ENCODE peak calls at places on chromosomes 2 and 18, in four cellular contexts. F is heart right ventricle, N is astrocyte, A is left ventricle myocardium inferior. H is an unnamed sample.
A peak's percentile ranks its signal among the peaks of the same experiment; 100 is the strongest.

GRCh38 chr2:239928457-239929350 is 96.4 kb downstream of the NDUFA10 start:
- DNase-seq in F (peak; percentile 5), N (no peak), A (peak; percentile 13), H (no peak)

GRCh38 chr2:86393521-86394490 is 47.4 kb upstream of the KDM3A start:
- DNase-seq in F (peak; percentile 41), N (peak; percentile 48), A (peak; percentile 30), H (peak; percentile 41)

GRCh38 chr2:160388464-160389263 is 104.9 kb downstream of the RBMS1 start:
- DNase-seq in F (peak; percentile 59), N (no peak), A (no peak), H (no peak)

GRCh38 chr18:74288730-74289129 is 3.0 kb downstream of the CYB5A start:
- DNase-seq in F (no peak), N (no peak), A (no peak), H (no peak)

GRCh38 chr2:207258191-207258991 is 92.6 kb upstream of the KLF7 start:
- DNase-seq in F (peak; percentile 71), N (peak; percentile 100), A (peak; percentile 25), H (peak; percentile 98)

GRCh38 chr2:147026664-147027278 is 818.1 kb upstream of the ACVR2A start:
- DNase-seq in F (no peak), N (peak; percentile 91), A (no peak), H (peak; percentile 89)

GRCh38 chr18:22683196-22683676 is 249.9 kb upstream of the RBBP8 start:
- DNase-seq in F (peak; percentile 66), N (peak; percentile 96), A (peak; percentile 47), H (no peak)

GRCh38 chr18:59696311-59697235 is 650 bp downstream of the CCBE1 start:
- DNase-seq in F (no peak), N (peak; percentile 59), A (peak; percentile 15), H (peak; percentile 53)

GRCh38 chr2:7405861-7406715 is 488.9 kb downstream of the RNF144A start:
- DNase-seq in F (peak; percentile 29), N (no peak), A (no peak), H (no peak)

GRCh38 chr2:217162533-217162932 is 302.7 kb upstream of the TNP1 start:
- DNase-seq in F (peak; percentile 28), N (peak; percentile 98), A (no peak), H (peak; percentile 75)

GRCh38 chr2:128505150-128505490 is 186.5 kb upstream of the HS6ST1 start:
- DNase-seq in F (no peak), N (no peak), A (no peak), H (no peak)

GRCh38 chr2:131035826-131036231 is 57.4 kb downstream of the FAM168B start:
- DNase-seq in F (no peak), N (no peak), A (no peak), H (no peak)

GRCh38 chr18:33751613-33752221 is 173.7 kb downstream of the ASXL3 start:
- DNase-seq in F (no peak), N (no peak), A (no peak), H (peak; percentile 4)

GRCh38 chr2:105005170-105005569 is 32.7 kb upstream of the MRPS9 start:
- DNase-seq in F (no peak), N (no peak), A (no peak), H (no peak)

GRCh38 chr2:127700527-127701192 is 637 bp upstream of the SFT2D3 start:
- DNase-seq in F (peak; percentile 55), N (no peak), A (peak; percentile 50), H (no peak)

GRCh38 chr2:163774862-163775261 is 39.1 kb upstream of the FIGN start:
- DNase-seq in F (no peak), N (peak; percentile 97), A (no peak), H (peak; percentile 6)

GRCh38 chr18:70705831-70706416 is 417.1 kb downstream of the SOCS6 start:
- DNase-seq in F (no peak), N (no peak), A (no peak), H (no peak)

GRCh38 chr2:134207589-134208209 is 46.2 kb upstream of the MGAT5 start:
- DNase-seq in F (peak; percentile 60), N (no peak), A (peak; percentile 45), H (peak; percentile 64)

GRCh38 chr18:59379772-59380530 is 20.9 kb upstream of the LMAN1 start:
- DNase-seq in F (no peak), N (no peak), A (no peak), H (peak; percentile 41)

GRCh38 chr2:27624943-27625342 is 3.9 kb downstream of the CCDC121 start:
- DNase-seq in F (no peak), N (no peak), A (no peak), H (no peak)

DNA sequence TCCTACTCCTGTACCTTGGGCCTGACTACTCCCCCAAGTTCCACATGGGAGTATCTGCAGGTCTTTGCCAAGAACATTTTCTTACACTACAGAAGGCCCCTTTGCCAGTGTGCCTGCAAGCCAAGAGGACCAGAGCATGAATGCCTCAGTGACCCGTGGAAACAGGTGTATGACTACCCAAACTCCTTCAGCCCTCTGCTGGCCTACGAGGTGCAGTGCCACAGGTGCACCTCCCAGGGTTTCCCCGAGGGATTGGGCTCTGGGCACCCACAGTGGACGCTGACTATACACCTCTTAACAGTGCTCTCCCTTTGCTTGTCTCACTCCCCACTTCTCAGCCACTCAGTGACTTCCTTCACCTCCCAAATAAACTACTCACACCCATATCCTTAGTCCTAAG is 91.4 kb downstream of the COL6A3 start:
- DNase-seq in F (no peak), N (no peak), A (no peak), H (no peak)
- TF ChIP-seq CTCF in F (no peak), N (no peak), A (peak; percentile 66), H (peak; percentile 33)

DNA sequence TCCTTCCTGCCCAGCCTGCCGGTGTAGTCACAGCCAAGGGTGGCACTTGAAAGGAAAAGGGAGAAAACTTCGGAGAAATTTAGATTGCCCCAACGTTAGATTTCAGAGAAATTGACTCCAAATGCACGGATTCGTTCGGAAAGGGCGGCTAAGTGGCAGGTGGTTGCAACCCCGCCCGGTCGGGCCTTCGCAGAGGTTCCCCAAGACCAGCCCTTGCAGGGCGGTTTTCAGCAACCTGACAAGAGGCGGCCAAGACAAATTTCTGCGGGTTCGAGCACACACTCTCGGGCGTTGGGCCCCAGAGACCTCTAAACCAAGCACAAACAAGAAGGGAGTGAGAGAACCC is 4.8 kb downstream of the ONECUT2 start:
- DNase-seq in F (no peak), N (no peak), A (no peak), H (no peak)
- H3K4me3 ChIP-seq in F (peak overlapping the region; percentile 2), N (no peak overlapping the region), A (peak overlapping the region; percentile 53), H (no peak overlapping the region)

GRCh38 chr2:195342105-195342504 is 314.9 kb upstream of the SLC39A10 start:
- DNase-seq in F (no peak), N (peak; percentile 36), A (no peak), H (no peak)

GRCh38 chr2:195343540-195343939 is 313.5 kb upstream of the SLC39A10 start:
- DNase-seq in F (no peak), N (no peak), A (no peak), H (no peak)

GRCh38 chr2:195338856-195339255 is 318.2 kb upstream of the SLC39A10 start:
- DNase-seq in F (no peak), N (no peak), A (no peak), H (no peak)

GRCh38 chr2:195333869-195334268 is 323.2 kb upstream of the SLC39A10 start:
- DNase-seq in F (no peak), N (no peak), A (no peak), H (no peak)

GRCh38 chr2:195337597-195337996 is 319.4 kb upstream of the SLC39A10 start:
- DNase-seq in F (no peak), N (peak; percentile 3), A (no peak), H (no peak)
- TF ChIP-seq CTCF in F (no peak), N (no peak), A (no peak), H (no peak)

GRCh38 chr2:69581774-69582581 is 61.6 kb downstream of the AAK1 start:
- DNase-seq in F (no peak), N (peak; percentile 75), A (no peak), H (peak; percentile 66)
- H3K4me3 ChIP-seq in F (peak overlapping the region; percentile 14), N (no peak overlapping the region), A (peak overlapping the region; percentile 57), H (no peak overlapping the region)

GRCh38 chr2:201233192-201234166 is 26.9 kb upstream of the CASP8 start:
- DNase-seq in F (peak; percentile 53), N (peak; percentile 6), A (peak; percentile 48), H (no peak)
- TF ChIP-seq CTCF in F (no peak), N (no peak), A (no peak), H (no peak)

DNA sequence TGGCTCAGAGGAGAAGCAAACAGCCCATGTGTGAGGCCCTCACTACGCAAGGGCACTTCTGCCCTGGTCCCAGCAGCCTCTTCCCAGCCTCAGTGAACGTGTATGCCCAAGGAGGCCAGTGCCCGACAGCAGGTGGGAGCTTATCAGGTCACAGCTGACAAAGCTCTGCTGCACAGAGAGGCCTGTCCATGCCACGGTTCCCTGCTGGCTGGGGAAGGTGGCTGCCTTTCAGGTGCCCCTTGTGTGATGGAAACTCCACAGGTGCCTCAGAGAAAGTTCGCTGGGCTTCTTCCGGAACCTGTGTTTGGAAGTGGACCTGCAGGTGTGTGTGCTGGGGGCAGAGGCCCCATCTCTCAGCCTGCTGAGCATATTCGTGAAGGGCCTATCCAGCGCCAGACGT is 47.3 kb downstream of the EDAR start:
- DNase-seq in F (no peak), N (no peak), A (no peak), H (no peak)
- H3K4me3 ChIP-seq in F (no peak overlapping the region), N (no peak overlapping the region), A (no peak overlapping the region), H (no peak overlapping the region)

GRCh38 chr2:107932986-107933385 is 53.3 kb upstream of the SLC5A7 start:
- DNase-seq in F (no peak), N (no peak), A (no peak), H (no peak)

GRCh38 chr2:107932483-107932882 is 53.8 kb upstream of the SLC5A7 start:
- DNase-seq in F (no peak), N (peak; percentile 12), A (no peak), H (no peak)

DNA sequence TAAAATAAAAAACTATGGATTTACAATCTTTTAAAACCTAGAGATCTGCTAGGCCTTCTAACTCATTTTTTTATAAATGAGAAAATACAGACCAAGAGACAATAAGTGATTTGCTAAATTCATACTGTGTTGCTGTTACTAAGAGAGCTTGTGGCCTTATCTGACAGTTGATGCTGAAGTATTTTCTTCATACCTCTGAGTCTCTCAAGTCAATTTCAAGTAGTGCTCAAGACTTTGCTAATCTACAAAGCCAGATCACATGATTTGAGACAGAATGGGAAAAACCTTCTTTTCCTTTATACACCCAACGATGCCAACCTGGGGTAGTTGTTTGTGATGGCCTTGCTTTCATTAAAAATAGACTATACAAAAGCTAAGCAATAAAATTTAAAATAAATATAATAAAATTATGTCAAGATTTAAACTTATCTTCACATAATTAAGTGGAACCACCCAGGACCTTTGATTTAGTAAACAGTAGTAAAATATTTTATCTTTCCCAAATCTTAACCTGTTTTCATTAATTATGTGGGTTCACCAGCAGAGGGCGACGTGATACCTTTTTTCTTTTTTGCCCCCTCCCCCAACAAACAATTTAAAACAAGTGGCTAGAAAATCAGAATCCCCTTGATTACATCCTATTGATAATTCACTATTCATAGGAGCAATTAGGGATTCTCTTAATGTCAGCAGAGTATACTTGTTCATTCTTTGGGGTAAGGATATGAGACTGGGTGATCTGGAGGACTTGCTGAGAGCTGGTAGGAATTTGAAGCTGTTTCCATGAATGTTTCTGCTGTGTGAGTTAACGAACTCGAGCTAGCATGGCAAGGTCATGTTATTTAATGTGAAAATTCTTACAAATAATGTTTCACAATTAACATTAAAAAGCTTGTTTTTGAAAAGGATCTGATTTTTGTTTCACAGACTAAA is 49.6 kb upstream of the SLC5A7 start:
- DNase-seq in F (no peak), N (no peak), A (no peak), H (no peak)
- TF ChIP-seq CTCF in F (peak; percentile 24), N (peak; percentile 34), A (peak; percentile 54), H (peak; percentile 10)

DNA sequence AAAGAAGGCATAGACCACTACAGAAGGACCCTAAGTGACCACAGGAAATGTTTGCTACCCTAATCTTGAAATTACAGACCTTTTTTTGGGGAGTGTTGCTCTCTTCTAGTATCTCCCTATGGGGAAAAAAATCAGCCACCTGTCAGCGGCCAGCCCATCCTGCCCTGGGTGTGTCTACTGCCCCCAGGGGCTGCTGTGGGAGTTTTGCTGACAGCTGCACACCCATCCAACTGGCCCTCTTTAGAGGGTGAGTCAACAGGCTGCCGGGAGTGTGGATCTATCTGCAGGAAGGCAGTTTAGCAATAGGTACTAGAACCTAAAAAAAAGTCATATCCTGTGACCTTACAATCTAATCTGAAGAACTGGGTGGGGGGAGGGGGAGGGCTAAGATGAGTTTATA is 796 bp upstream of the DYSF start:
- DNase-seq in F (peak; percentile 60), N (no peak), A (peak; percentile 52), H (peak; percentile 62)
- H3K4me3 ChIP-seq in F (peak overlapping the region; percentile 51), N (no peak overlapping the region), A (peak overlapping the region; percentile 76), H (no peak overlapping the region)

H was measured in foreskin fibroblast.